ENCODE peak calls at places on chromosomes 4 and X, in six cellular contexts. One of them, this sample, is unnamed. For H3K4me1, the result is how much of the 10 kb centered on the place peaks cover.

GRCh38 chr4:103244251-103244650 is 46.1 kb upstream of the CENPE start:
- DNase-seq in endodermal cell: no peak
- DNase-seq in ovary: no peak
- DNase-seq in upper lobe of left lung: no peak
- DNase-seq in right lobe of liver: no peak
- DNase-seq in MM.1S: no peak
- DNase-seq in this sample: no peak

GRCh38 chr4:136768925-136769275 is 763.4 kb downstream of the PCDH18 start:
- DNase-seq in endodermal cell: no peak
- DNase-seq in ovary: no peak
- DNase-seq in upper lobe of left lung: no peak
- DNase-seq in right lobe of liver: no peak
- DNase-seq in MM.1S: no peak
- DNase-seq in this sample: no peak

GRCh38 chrX:1597345-1598020 is 6.1 kb downstream of the AKAP17A start:
- DNase-seq in endodermal cell: peak
- DNase-seq in ovary: no peak
- DNase-seq in upper lobe of left lung: no peak
- DNase-seq in right lobe of liver: peak
- DNase-seq in MM.1S: no peak
- DNase-seq in this sample: no peak

GRCh38 chr4:77818077-77818666 is 996 bp downstream of the CNOT6L start:
- DNase-seq in endodermal cell: peak
- DNase-seq in ovary: peak
- DNase-seq in upper lobe of left lung: peak
- DNase-seq in right lobe of liver: peak
- DNase-seq in MM.1S: peak
- DNase-seq in this sample: peak

GRCh38 chr4:85078016-85078415 is 111.5 kb upstream of the WDFY3 start:
- DNase-seq in endodermal cell: no peak
- DNase-seq in ovary: no peak
- DNase-seq in upper lobe of left lung: no peak
- DNase-seq in right lobe of liver: no peak
- DNase-seq in MM.1S: no peak
- DNase-seq in this sample: no peak

GRCh38 chr4:5524451-5524850 is 183.9 kb downstream of the EVC2 start:
- DNase-seq in endodermal cell: no peak
- DNase-seq in ovary: no peak
- DNase-seq in upper lobe of left lung: no peak
- DNase-seq in right lobe of liver: no peak
- DNase-seq in MM.1S: no peak
- DNase-seq in this sample: no peak

GRCh38 chr4:186037692-186038658 is 31.0 kb upstream of the TLR3 start:
- DNase-seq in endodermal cell: peak
- DNase-seq in ovary: peak
- DNase-seq in upper lobe of left lung: no peak
- DNase-seq in right lobe of liver: no peak
- DNase-seq in MM.1S: peak
- DNase-seq in this sample: peak

GRCh38 chr4:80413096-80413495 is 77.6 kb downstream of the CFAP299 start:
- DNase-seq in endodermal cell: peak
- DNase-seq in ovary: no peak
- DNase-seq in upper lobe of left lung: no peak
- DNase-seq in right lobe of liver: no peak
- DNase-seq in MM.1S: no peak
- DNase-seq in this sample: no peak

GRCh38 chr4:183348706-183349659 is 26.8 kb upstream of the CLDN24 start:
- DNase-seq in endodermal cell: no peak
- DNase-seq in ovary: no peak
- DNase-seq in upper lobe of left lung: peak
- DNase-seq in right lobe of liver: no peak
- DNase-seq in MM.1S: no peak
- DNase-seq in this sample: peak

GRCh38 chrX:30219372-30219771 is 4.0 kb downstream of the MAGEB2 start:
- DNase-seq in endodermal cell: peak
- DNase-seq in ovary: no peak
- DNase-seq in upper lobe of left lung: no peak
- DNase-seq in right lobe of liver: no peak
- DNase-seq in MM.1S: no peak
- DNase-seq in this sample: no peak

GRCh38 chr4:105630670-105631655 is 77.5 kb downstream of the INTS12 start:
- DNase-seq in endodermal cell: no peak
- DNase-seq in ovary: no peak
- DNase-seq in upper lobe of left lung: no peak
- DNase-seq in right lobe of liver: no peak
- DNase-seq in MM.1S: no peak
- DNase-seq in this sample: no peak

GRCh38 chrX:68536884-68537283 is 38.0 kb downstream of the YIPF6 start:
- DNase-seq in endodermal cell: no peak
- DNase-seq in ovary: no peak
- DNase-seq in upper lobe of left lung: no peak
- DNase-seq in right lobe of liver: no peak
- DNase-seq in MM.1S: no peak
- DNase-seq in this sample: no peak

GRCh38 chrX:152897216-152898144 is at the start of gene ZNF185:
- DNase-seq in endodermal cell: peak
- DNase-seq in ovary: peak
- DNase-seq in upper lobe of left lung: peak
- DNase-seq in right lobe of liver: peak
- DNase-seq in MM.1S: no peak
- DNase-seq in this sample: peak

GRCh38 chr4:1866095-1866755 is 5.0 kb upstream of the NSD2 start:
- DNase-seq in endodermal cell: no peak
- DNase-seq in ovary: no peak
- DNase-seq in upper lobe of left lung: no peak
- DNase-seq in right lobe of liver: no peak
- DNase-seq in MM.1S: no peak
- DNase-seq in this sample: no peak

GRCh38 chr4:51906167-51906647 is 63.3 kb downstream of the DCUN1D4 start:
- DNase-seq in endodermal cell: no peak
- DNase-seq in ovary: no peak
- DNase-seq in upper lobe of left lung: no peak
- DNase-seq in right lobe of liver: no peak
- DNase-seq in MM.1S: no peak
- DNase-seq in this sample: no peak

GRCh38 chr4:78652282-78652876 is 100.8 kb downstream of the ANXA3 start:
- DNase-seq in endodermal cell: no peak
- DNase-seq in ovary: no peak
- DNase-seq in upper lobe of left lung: no peak
- DNase-seq in right lobe of liver: no peak
- DNase-seq in MM.1S: no peak
- DNase-seq in this sample: peak

GRCh38 chr4:33494150-33494549 is 2750.2 kb downstream of the ARAP2 start:
- DNase-seq in endodermal cell: no peak
- DNase-seq in ovary: no peak
- DNase-seq in upper lobe of left lung: no peak
- DNase-seq in right lobe of liver: no peak
- DNase-seq in MM.1S: no peak
- DNase-seq in this sample: no peak

GRCh38 chr4:166143227-166143626 is 270.2 kb downstream of the TLL1 start:
- DNase-seq in endodermal cell: no peak
- DNase-seq in ovary: no peak
- DNase-seq in upper lobe of left lung: no peak
- DNase-seq in right lobe of liver: no peak
- DNase-seq in MM.1S: peak
- DNase-seq in this sample: peak

GRCh38 chr4:21656832-21657231 is 291.7 kb downstream of the KCNIP4 start:
- DNase-seq in endodermal cell: no peak
- DNase-seq in ovary: no peak
- DNase-seq in upper lobe of left lung: no peak
- DNase-seq in right lobe of liver: no peak
- DNase-seq in MM.1S: no peak
- DNase-seq in this sample: peak

DNA sequence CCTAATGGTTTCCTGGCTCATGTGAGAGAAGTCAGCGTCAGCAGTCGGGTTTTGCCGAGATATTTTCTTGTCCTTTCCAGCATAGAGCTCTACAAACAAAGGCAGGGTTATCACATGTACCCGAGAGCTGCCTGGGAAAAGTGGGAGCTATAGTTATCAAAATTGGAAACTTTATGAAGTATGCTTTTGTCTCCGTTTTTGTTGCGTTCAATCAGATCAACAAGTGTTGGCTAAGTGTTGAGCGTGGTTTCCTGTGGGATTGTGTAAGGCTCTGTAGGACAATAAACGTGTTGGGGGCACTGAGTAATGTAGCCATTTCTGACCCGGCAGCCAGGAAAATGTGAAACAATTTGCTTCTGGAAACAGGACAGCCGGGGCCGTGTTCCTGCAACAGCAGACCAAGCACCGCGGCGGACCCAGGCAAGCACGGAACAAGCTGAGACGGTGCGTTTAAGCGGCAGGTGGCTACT is at the start of gene BMX:
- DNase-seq in endodermal cell: no peak
- DNase-seq in ovary: no peak
- DNase-seq in upper lobe of left lung: peak
- DNase-seq in right lobe of liver: peak
- DNase-seq in MM.1S: no peak
- DNase-seq in this sample: no peak
- H3K4me1 ChIP-seq in endodermal cell: under half
- H3K4me1 ChIP-seq in ovary: under half
- H3K4me1 ChIP-seq in upper lobe of left lung: under half
- H3K4me1 ChIP-seq in right lobe of liver: under half
- H3K4me1 ChIP-seq in MM.1S: under half
- H3K4me1 ChIP-seq in this sample: under half

DNA sequence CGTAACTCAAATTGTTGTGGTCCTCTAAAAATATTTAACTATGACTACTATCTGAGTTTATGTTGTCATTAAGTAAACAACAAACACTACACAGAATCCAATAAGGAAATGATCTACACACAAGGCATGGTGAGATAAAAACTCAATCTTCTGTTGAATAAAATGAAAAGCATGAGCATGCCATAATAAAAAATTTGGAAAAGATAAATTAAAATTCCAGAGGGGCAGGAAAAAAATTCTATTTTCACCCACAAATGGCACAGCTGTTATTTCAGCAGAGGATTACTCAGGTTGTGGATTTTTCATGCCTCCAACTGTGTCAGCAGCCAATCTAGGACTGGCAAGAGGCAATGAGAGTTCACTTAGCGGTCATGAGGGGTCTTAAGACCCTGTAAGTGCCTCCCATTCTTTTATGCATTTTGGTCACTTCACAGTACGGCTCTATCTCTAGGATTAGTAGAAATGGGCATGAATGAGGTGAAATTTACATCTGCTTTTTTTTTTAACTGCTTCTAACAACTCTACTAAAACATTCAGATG is 639.8 kb upstream of the DIPK2B start:
- DNase-seq in endodermal cell: no peak
- DNase-seq in ovary: no peak
- DNase-seq in upper lobe of left lung: no peak
- DNase-seq in right lobe of liver: no peak
- DNase-seq in MM.1S: no peak
- DNase-seq in this sample: no peak
- H3K27ac ChIP-seq in endodermal cell: no peak
- H3K27ac ChIP-seq in ovary: no peak
- H3K27ac ChIP-seq in upper lobe of left lung: no peak
- H3K27ac ChIP-seq in right lobe of liver: no peak
- H3K27ac ChIP-seq in MM.1S: no peak
- H3K27ac ChIP-seq in this sample: no peak

GRCh38 chr4:168636040-168636439 is 139.2 kb downstream of the PALLD start:
- DNase-seq in endodermal cell: no peak
- DNase-seq in ovary: no peak
- DNase-seq in upper lobe of left lung: no peak
- DNase-seq in right lobe of liver: no peak
- DNase-seq in MM.1S: no peak
- DNase-seq in this sample: no peak

GRCh38 chr4:168634276-168634802 is 137.5 kb downstream of the PALLD start:
- DNase-seq in endodermal cell: no peak
- DNase-seq in ovary: peak
- DNase-seq in upper lobe of left lung: no peak
- DNase-seq in right lobe of liver: no peak
- DNase-seq in MM.1S: no peak
- DNase-seq in this sample: peak

GRCh38 chr4:168633474-168633873 is 136.6 kb downstream of the PALLD start:
- DNase-seq in endodermal cell: no peak
- DNase-seq in ovary: no peak
- DNase-seq in upper lobe of left lung: no peak
- DNase-seq in right lobe of liver: no peak
- DNase-seq in MM.1S: no peak
- DNase-seq in this sample: peak

GRCh38 chr4:168637872-168638756 is 141.3 kb downstream of the PALLD start:
- DNase-seq in endodermal cell: no peak
- DNase-seq in ovary: no peak
- DNase-seq in upper lobe of left lung: no peak
- DNase-seq in right lobe of liver: no peak
- DNase-seq in MM.1S: no peak
- DNase-seq in this sample: no peak

DNA sequence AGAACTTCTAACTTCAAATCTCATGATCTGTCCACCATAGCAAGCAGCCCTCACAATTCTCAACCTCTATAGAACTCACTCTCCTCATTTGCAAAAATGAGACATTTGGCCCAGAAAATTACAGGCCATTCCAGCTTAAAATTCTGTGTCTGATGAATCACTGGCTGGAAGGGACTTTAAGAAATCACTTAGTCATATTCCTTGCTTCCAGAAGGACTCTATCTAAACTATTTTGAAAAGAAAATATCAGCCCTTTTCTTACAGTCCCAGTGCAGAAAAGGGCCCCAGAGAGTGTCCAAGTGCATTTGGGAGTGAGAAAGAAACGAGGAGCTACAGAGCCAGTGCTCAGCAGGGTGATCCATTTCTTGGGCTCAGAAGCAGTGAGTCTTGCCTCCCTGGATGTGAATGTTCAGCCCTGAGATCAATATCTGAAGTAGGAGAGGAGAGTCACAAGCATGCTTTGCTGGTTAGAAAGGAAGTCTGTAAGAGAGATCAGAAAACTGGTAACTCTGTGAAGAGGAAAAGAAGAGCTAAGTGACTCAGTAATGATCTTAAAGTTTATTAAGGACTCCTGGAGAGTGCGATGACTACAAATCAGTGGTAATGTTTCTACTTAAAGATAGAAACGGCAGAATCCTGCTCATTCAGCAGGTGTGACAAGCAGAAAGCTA is 139.8 kb downstream of the PALLD start:
- DNase-seq in endodermal cell: no peak
- DNase-seq in ovary: no peak
- DNase-seq in upper lobe of left lung: no peak
- DNase-seq in right lobe of liver: no peak
- DNase-seq in MM.1S: no peak
- DNase-seq in this sample: peak
- H3K4me1 ChIP-seq in endodermal cell: under half
- H3K4me1 ChIP-seq in ovary: under half
- H3K4me1 ChIP-seq in upper lobe of left lung: under half
- H3K4me1 ChIP-seq in right lobe of liver: under half
- H3K4me1 ChIP-seq in MM.1S: under half
- H3K4me1 ChIP-seq in this sample: under half

DNA sequence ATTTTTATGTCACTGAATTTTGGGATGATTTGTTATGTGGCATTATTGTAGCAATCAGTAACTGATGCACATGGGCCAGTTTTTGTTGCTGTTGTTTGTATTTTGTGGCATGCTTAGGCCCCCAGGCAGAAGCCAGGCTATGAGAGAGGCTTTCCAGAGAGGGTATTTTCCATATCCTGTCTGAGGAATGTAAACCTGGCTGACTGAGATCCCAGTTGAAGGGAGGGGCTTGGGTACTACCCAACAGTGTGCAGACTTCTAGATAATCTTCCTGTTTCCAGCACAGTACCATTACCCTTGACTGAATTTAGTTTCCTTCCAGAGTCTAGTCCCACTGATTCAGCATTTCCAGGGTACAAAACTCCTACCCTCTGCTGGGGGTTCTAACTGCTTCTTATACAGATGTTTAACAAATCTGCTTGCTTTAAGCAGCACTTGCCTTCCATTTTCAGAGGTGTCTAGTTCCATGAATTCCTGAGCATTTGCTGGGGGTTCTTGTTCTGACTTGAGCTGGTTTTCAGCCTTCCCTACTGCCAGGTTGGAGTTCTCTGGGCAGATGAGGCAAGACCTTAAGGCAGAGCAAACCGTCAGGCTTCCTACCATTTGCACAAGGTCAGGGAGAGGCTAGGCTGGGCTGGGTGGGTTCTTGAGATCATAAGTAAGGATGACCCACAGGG is 104.7 kb upstream of the EGFL6 start:
- DNase-seq in endodermal cell: no peak
- DNase-seq in ovary: no peak
- DNase-seq in upper lobe of left lung: no peak
- DNase-seq in right lobe of liver: no peak
- DNase-seq in MM.1S: no peak
- DNase-seq in this sample: no peak
- H3K27ac ChIP-seq in endodermal cell: no peak
- H3K27ac ChIP-seq in ovary: no peak
- H3K27ac ChIP-seq in upper lobe of left lung: no peak
- H3K27ac ChIP-seq in right lobe of liver: no peak
- H3K27ac ChIP-seq in MM.1S: no peak
- H3K27ac ChIP-seq in this sample: no peak

This sample was measured in SJSA1.